ENCODE peak calls at places on chromosomes 13 and 19, in five cellular contexts. W is psoas muscle, U is Peyer's patch, K is uterus, N is dorsolateral prefrontal cortex. Y is an unnamed sample.

GRCh38 chr19:20367811-20368294 is 197.7 kb downstream of the ZNF737 start:
- DNase-seq in W (no peak), U (no peak), K (no peak), N (peak), Y (peak)

GRCh38 chr19:50972795-50973376 is 3.5 kb upstream of the KLK6 start:
- DNase-seq in W (no peak), U (no peak), K (no peak), N (no peak), Y (no peak)

GRCh38 chr19:38784224-38784623 is 4.8 kb upstream of the LGALS7B start:
- DNase-seq in W (no peak), U (no peak), K (no peak), N (no peak), Y (no peak)

GRCh38 chr13:42760949-42761348 is 20.4 kb upstream of the FAM216B start:
- DNase-seq in W (no peak), U (no peak), K (no peak), N (no peak), Y (no peak)

GRCh38 chr13:69737129-69737935 is 370.3 kb upstream of the ATXN8OS start:
- DNase-seq in W (no peak), U (no peak), K (no peak), N (no peak), Y (no peak)

GRCh38 chr13:41520699-41521630 is 63.6 kb downstream of the RGCC start:
- DNase-seq in W (no peak), U (no peak), K (no peak), N (no peak), Y (no peak)

GRCh38 chr13:25478186-25478585 is 106.4 kb downstream of the ATP8A2 start:
- DNase-seq in W (no peak), U (no peak), K (no peak), N (no peak), Y (no peak)

GRCh38 chr13:71304861-71305260 is 562.1 kb downstream of the DACH1 start:
- DNase-seq in W (no peak), U (no peak), K (no peak), N (no peak), Y (no peak)

GRCh38 chr19:17575871-17576757 is 20.7 kb downstream of the COLGALT1 start:
- DNase-seq in W (no peak), U (no peak), K (no peak), N (no peak), Y (peak)

GRCh38 chr19:51470966-51471365 is 7.4 kb upstream of the CEACAM18 start:
- DNase-seq in W (no peak), U (no peak), K (no peak), N (no peak), Y (no peak)

GRCh38 chr13:20779405-20779804 is 5.6 kb upstream of the EEF1AKMT1 start:
- DNase-seq in W (no peak), U (no peak), K (no peak), N (no peak), Y (no peak)

GRCh38 chr19:32041681-32042292 is 303.6 kb upstream of the ZNF507 start:
- DNase-seq in W (peak), U (peak), K (peak), N (peak), Y (peak)

GRCh38 chr13:97254809-97255208 is 32.7 kb downstream of the MBNL2 start:
- DNase-seq in W (no peak), U (no peak), K (no peak), N (no peak), Y (no peak)

GRCh38 chr19:27767234-27767633 is 1445.7 kb downstream of the UQCRFS1 start:
- DNase-seq in W (no peak), U (no peak), K (no peak), N (no peak), Y (no peak)

GRCh38 chr13:43331676-43332075 is 308.3 kb downstream of the DNAJC15 start:
- DNase-seq in W (no peak), U (no peak), K (no peak), N (peak), Y (no peak)

GRCh38 chr19:35013820-35014754 is 14.0 kb downstream of the GRAMD1A start:
- DNase-seq in W (no peak), U (no peak), K (no peak), N (no peak), Y (no peak)

GRCh38 chr19:34118879-34119748 is 53.2 kb upstream of the LSM14A start:
- DNase-seq in W (no peak), U (no peak), K (no peak), N (no peak), Y (no peak)

DNA sequence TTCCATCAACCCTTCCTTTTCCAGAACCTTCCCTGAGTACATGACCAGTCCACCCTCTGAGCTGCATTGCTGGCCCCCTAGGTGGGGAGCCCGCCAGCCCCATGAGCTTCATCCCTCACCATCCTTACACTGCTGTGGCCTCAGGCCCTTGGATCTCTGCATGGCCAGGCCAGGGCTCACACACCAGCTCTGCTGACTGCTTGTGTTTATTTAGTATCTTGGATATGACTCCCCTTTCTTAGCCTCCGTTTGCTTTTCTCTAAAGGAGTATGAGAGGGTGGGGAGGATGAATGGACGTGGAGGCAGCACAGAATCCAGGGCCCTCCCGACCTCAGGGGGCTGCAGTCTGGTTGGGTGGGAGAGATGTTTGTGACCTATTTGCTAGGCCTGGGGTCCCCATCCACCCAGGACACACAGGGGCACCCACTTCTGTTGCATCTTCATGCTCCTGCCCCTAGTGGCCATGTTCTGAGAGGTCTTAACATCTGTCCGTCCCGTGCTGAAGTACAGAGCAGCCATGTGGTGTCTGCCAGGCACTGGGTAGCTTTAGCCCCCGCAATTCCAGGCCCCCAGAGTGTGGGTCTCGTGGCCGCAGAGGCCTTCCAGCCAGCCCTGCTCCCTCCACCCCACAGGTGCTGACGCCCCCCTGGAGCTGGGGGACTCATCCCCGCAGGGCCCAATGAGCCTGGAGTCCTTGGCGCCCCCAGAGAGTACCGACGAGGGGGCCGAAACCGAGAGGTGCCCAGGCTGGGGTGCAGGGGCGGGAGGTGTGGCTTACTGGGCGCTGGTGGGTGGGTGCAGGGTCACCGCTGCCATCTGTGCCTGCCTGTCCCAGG is 13.0 kb downstream of the ARHGEF1 start:
- DNase-seq in W (no peak), U (no peak), K (no peak), N (no peak), Y (peak)
- TF ChIP-seq CTCF in W (no peak), U (no peak), K (no peak), N (peak), Y (peak)

GRCh38 chr13:98486412-98486811 is 90.5 kb downstream of the STK24 start:
- DNase-seq in W (no peak), U (no peak), K (no peak), N (no peak), Y (peak)

GRCh38 chr13:98483636-98484288 is 93.1 kb downstream of the STK24 start:
- DNase-seq in W (no peak), U (no peak), K (no peak), N (no peak), Y (no peak)

GRCh38 chr13:98485561-98485960 is 91.3 kb downstream of the STK24 start:
- DNase-seq in W (no peak), U (no peak), K (no peak), N (no peak), Y (no peak)

GRCh38 chr13:98482476-98483444 is 94.1 kb downstream of the STK24 start:
- DNase-seq in W (peak), U (peak), K (no peak), N (peak), Y (peak)

GRCh38 chr13:98484289-98485219 is 92.4 kb downstream of the STK24 start:
- DNase-seq in W (peak), U (peak), K (peak), N (peak), Y (peak)
- H3K4me3 ChIP-seq in W (peak), U (no peak), K (no peak), N (no peak), Y (peak)

GRCh38 chr13:64223016-64223415 is 2807.4 kb upstream of the PCDH20 start:
- DNase-seq in W (no peak), U (no peak), K (no peak), N (no peak), Y (no peak)
- H3K27ac ChIP-seq in W (no peak), U (no peak), K (no peak), N (no peak), Y (no peak)

GRCh38 chr19:48900477-48901452 is 653 bp downstream of the NUCB1 start:
- DNase-seq in W (no peak), U (no peak), K (no peak), N (no peak), Y (no peak)
- TF ChIP-seq CTCF in W (no peak), U (no peak), K (no peak), N (no peak), Y (no peak)

DNA sequence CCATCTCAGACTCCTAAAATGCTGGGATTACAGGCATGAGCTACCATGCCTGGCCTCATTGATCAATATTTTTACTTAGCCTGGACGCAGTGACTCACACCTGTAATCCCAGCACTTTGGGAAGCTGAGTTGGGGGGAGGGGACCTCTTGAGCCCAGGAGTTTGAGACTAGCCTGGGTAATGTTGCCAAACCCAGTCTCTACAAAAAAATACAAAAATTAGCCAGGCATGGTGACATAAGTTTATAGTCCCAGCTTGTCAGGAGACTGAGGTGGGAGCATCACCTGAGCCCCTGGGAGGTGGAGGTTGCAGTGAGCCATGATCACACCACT is 1.9 kb downstream of the SAE1 start:
- DNase-seq in W (no peak), U (no peak), K (no peak), N (no peak), Y (no peak)
- H3K4me3 ChIP-seq in W (no peak), U (no peak), K (no peak), N (no peak), Y (no peak)

DNA sequence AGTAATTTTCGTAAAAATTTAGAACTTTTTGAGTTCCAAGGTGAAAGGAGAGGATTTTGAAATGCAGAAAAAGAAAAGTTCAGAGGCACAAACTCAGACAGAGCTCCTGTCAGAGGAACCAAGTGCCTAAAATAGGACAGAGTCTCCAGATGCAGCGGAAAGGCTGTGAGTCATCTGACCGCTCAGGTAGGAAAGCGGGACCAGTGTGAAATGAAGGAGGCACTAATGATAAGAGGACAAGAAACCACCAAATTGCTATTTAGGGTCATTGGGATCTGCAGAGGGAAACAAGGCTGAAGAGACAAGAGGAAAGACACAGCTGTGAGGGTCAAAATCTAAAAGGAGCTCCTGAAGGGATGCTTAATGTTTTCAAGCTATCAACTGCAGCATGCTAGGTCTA is 34.9 kb downstream of the IRS2 start:
- DNase-seq in W (no peak), U (no peak), K (no peak), N (no peak), Y (no peak)
- H3K27ac ChIP-seq in W (no peak), U (no peak), K (no peak), N (no peak), Y (no peak)

GRCh38 chr19:1754651-1755466 is 1.6 kb downstream of the ONECUT3 start:
- DNase-seq in W (no peak), U (no peak), K (no peak), N (no peak), Y (peak)
- TF ChIP-seq CTCF in W (no peak), U (no peak), K (no peak), N (no peak), Y (no peak)

GRCh38 chr13:50129065-50129922 is 114.0 kb downstream of the KCNRG start:
- DNase-seq in W (peak), U (no peak), K (peak), N (no peak), Y (no peak)
- H3K4me3 ChIP-seq in W (peak), U (peak), K (peak), N (peak), Y (no peak)

DNA sequence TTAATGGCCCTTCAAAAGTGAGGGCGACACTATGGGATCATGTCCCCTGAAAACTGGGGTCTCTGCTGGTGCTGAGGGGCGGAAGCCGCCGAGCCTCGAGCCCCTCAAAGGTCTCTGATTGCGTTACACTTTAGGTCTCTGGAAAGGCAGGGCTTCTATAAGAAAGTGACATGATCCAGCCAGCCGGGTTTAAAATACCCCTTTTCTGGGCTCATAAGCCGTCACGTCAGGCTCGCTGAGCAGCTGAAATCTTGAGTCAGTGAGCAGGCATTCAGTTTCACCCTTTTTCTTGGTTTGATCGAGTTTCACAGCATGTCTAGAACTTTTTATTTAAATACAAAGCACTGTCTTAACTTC is 600 bp upstream of the HMGB1 start:
- DNase-seq in W (no peak), U (no peak), K (no peak), N (no peak), Y (no peak)
- H3K27ac ChIP-seq in W (no peak), U (no peak), K (no peak), N (no peak), Y (peak)

GRCh38 chr19:40552848-40553247 is 23.8 kb upstream of the SHKBP1 start:
- DNase-seq in W (no peak), U (no peak), K (no peak), N (no peak), Y (no peak)

GRCh38 chr19:40553885-40554857 is 22.5 kb upstream of the SHKBP1 start:
- DNase-seq in W (no peak), U (no peak), K (no peak), N (no peak), Y (no peak)

GRCh38 chr19:40550951-40551350 is 25.7 kb upstream of the SHKBP1 start:
- DNase-seq in W (no peak), U (no peak), K (no peak), N (no peak), Y (no peak)

DNA sequence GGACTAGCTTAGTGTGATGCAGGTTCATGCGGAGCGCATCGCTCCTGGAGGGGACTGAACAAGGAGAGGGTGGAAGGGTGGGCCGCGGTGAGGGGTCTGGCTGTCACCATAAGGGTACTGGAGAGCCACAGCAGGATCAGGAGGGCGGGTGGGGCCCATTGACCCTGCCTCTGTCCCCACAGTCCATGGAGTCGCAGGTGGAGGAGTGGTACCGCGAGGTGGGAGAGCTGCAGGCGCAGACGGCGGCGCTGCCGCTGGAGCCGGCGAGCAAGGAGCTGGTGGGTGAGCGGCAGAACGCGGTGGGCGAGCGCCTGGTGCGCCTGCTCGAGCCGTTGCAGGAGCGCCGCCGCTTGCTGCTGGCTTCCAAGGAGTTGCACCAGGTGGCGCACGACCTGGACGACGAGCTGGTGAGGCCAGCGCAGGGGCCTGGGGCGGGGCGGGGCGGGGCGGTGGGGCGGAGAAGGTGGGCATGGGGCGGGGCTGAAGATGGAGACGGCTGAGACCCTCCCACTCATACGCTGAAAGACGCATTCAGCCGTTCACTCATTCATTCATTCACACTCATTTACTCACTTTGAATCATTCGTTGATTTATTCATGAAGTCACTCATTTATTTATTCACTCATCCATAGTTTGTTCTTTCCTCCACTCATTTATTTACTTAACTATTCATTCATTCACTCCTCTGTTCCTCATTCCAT is 27.5 kb upstream of the SHKBP1 start:
- DNase-seq in W (peak), U (peak), K (peak), N (peak), Y (peak)
- TF ChIP-seq CTCF in W (peak), U (no peak), K (peak), N (peak), Y (peak)